ENCODE peak calls at places on chromosomes 7 and 10, in ten cellular contexts. One of them, this sample, is unnamed.

GRCh38 chr10:132387723-132388210 is 9.2 kb upstream of the PWWP2B start:
- DNase-seq in IMR-90: peak
- DNase-seq in HEK293T: peak
- DNase-seq in endothelial cell: peak
- DNase-seq in pancreas: peak
- DNase-seq in small intestine: peak
- DNase-seq in activated T-cell treated with anti-CD3 and anti-CD28 coated beads, Interleukin-2, amount 50 U/mL, for 24 hours: peak
- DNase-seq in neural progenitor cell: peak
- DNase-seq in cardiac fibroblast: peak
- DNase-seq in lower leg skin: no peak
- DNase-seq in this sample: peak

GRCh38 chr7:34879871-34880270 is 157.4 kb downstream of the DPY19L1 start:
- DNase-seq in HEK293T: no peak
- DNase-seq in endothelial cell: no peak
- DNase-seq in activated T-cell treated with anti-CD3 and anti-CD28 coated beads, Interleukin-2, amount 50 U/mL, for 24 hours: no peak
- DNase-seq in small intestine: no peak
- DNase-seq in cardiac fibroblast: no peak
- DNase-seq in neural progenitor cell: no peak
- DNase-seq in IMR-90: no peak
- DNase-seq in lower leg skin: no peak
- DNase-seq in pancreas: no peak
- DNase-seq in this sample: no peak

GRCh38 chr7:33627741-33628140 is 277.6 kb upstream of the BMPER start:
- DNase-seq in IMR-90: no peak
- DNase-seq in cardiac fibroblast: no peak
- DNase-seq in lower leg skin: no peak
- DNase-seq in small intestine: no peak
- DNase-seq in endothelial cell: no peak
- DNase-seq in neural progenitor cell: no peak
- DNase-seq in pancreas: no peak
- DNase-seq in HEK293T: no peak
- DNase-seq in activated T-cell treated with anti-CD3 and anti-CD28 coated beads, Interleukin-2, amount 50 U/mL, for 24 hours: no peak
- DNase-seq in this sample: no peak

GRCh38 chr7:107917770-107918651 is 27.0 kb downstream of the DLD start:
- DNase-seq in cardiac fibroblast: peak
- DNase-seq in neural progenitor cell: no peak
- DNase-seq in activated T-cell treated with anti-CD3 and anti-CD28 coated beads, Interleukin-2, amount 50 U/mL, for 24 hours: no peak
- DNase-seq in pancreas: no peak
- DNase-seq in IMR-90: no peak
- DNase-seq in lower leg skin: no peak
- DNase-seq in endothelial cell: no peak
- DNase-seq in HEK293T: no peak
- DNase-seq in small intestine: no peak
- DNase-seq in this sample: no peak

GRCh38 chr7:66304536-66304935 is 99.4 kb downstream of the TPST1 start:
- DNase-seq in neural progenitor cell: no peak
- DNase-seq in pancreas: no peak
- DNase-seq in lower leg skin: no peak
- DNase-seq in IMR-90: peak
- DNase-seq in HEK293T: no peak
- DNase-seq in endothelial cell: no peak
- DNase-seq in cardiac fibroblast: peak
- DNase-seq in activated T-cell treated with anti-CD3 and anti-CD28 coated beads, Interleukin-2, amount 50 U/mL, for 24 hours: no peak
- DNase-seq in small intestine: no peak
- DNase-seq in this sample: no peak

GRCh38 chr7:100568936-100569844 is 4.5 kb downstream of the SAP25 start:
- DNase-seq in HEK293T: peak
- DNase-seq in small intestine: peak
- DNase-seq in lower leg skin: no peak
- DNase-seq in IMR-90: no peak
- DNase-seq in endothelial cell: peak
- DNase-seq in neural progenitor cell: peak
- DNase-seq in activated T-cell treated with anti-CD3 and anti-CD28 coated beads, Interleukin-2, amount 50 U/mL, for 24 hours: peak
- DNase-seq in cardiac fibroblast: peak
- DNase-seq in pancreas: peak
- DNase-seq in this sample: peak

GRCh38 chr7:77680266-77680665 is 16.0 kb upstream of the RSBN1L start:
- DNase-seq in HEK293T: no peak
- DNase-seq in neural progenitor cell: no peak
- DNase-seq in IMR-90: peak
- DNase-seq in lower leg skin: no peak
- DNase-seq in pancreas: no peak
- DNase-seq in endothelial cell: no peak
- DNase-seq in small intestine: no peak
- DNase-seq in cardiac fibroblast: no peak
- DNase-seq in activated T-cell treated with anti-CD3 and anti-CD28 coated beads, Interleukin-2, amount 50 U/mL, for 24 hours: no peak
- DNase-seq in this sample: no peak

GRCh38 chr10:28291881-28292297 is 11.0 kb downstream of the MPP7 start:
- DNase-seq in endothelial cell: no peak
- DNase-seq in cardiac fibroblast: peak
- DNase-seq in activated T-cell treated with anti-CD3 and anti-CD28 coated beads, Interleukin-2, amount 50 U/mL, for 24 hours: peak
- DNase-seq in IMR-90: peak
- DNase-seq in neural progenitor cell: no peak
- DNase-seq in pancreas: peak
- DNase-seq in lower leg skin: no peak
- DNase-seq in HEK293T: no peak
- DNase-seq in small intestine: no peak
- DNase-seq in this sample: no peak

GRCh38 chr10:44395902-44396670 is 11.2 kb upstream of the CXCL12 start:
- DNase-seq in small intestine: no peak
- DNase-seq in pancreas: no peak
- DNase-seq in neural progenitor cell: no peak
- DNase-seq in activated T-cell treated with anti-CD3 and anti-CD28 coated beads, Interleukin-2, amount 50 U/mL, for 24 hours: no peak
- DNase-seq in endothelial cell: no peak
- DNase-seq in IMR-90: no peak
- DNase-seq in HEK293T: no peak
- DNase-seq in lower leg skin: no peak
- DNase-seq in cardiac fibroblast: no peak
- DNase-seq in this sample: no peak

GRCh38 chr7:12062062-12062461 is 149.0 kb upstream of the TMEM106B start:
- DNase-seq in HEK293T: peak
- DNase-seq in lower leg skin: no peak
- DNase-seq in pancreas: no peak
- DNase-seq in cardiac fibroblast: peak
- DNase-seq in neural progenitor cell: no peak
- DNase-seq in IMR-90: no peak
- DNase-seq in endothelial cell: no peak
- DNase-seq in activated T-cell treated with anti-CD3 and anti-CD28 coated beads, Interleukin-2, amount 50 U/mL, for 24 hours: no peak
- DNase-seq in small intestine: no peak
- DNase-seq in this sample: no peak

GRCh38 chr7:867406-868188 is 8.8 kb upstream of the GET4 start:
- DNase-seq in pancreas: no peak
- DNase-seq in cardiac fibroblast: peak
- DNase-seq in activated T-cell treated with anti-CD3 and anti-CD28 coated beads, Interleukin-2, amount 50 U/mL, for 24 hours: no peak
- DNase-seq in IMR-90: peak
- DNase-seq in endothelial cell: no peak
- DNase-seq in HEK293T: no peak
- DNase-seq in neural progenitor cell: no peak
- DNase-seq in lower leg skin: peak
- DNase-seq in small intestine: no peak
- DNase-seq in this sample: no peak

GRCh38 chr7:39540320-39540719 is 25.9 kb upstream of the YAE1 start:
- DNase-seq in cardiac fibroblast: no peak
- DNase-seq in pancreas: no peak
- DNase-seq in lower leg skin: no peak
- DNase-seq in activated T-cell treated with anti-CD3 and anti-CD28 coated beads, Interleukin-2, amount 50 U/mL, for 24 hours: no peak
- DNase-seq in endothelial cell: no peak
- DNase-seq in small intestine: peak
- DNase-seq in IMR-90: no peak
- DNase-seq in HEK293T: no peak
- DNase-seq in neural progenitor cell: no peak
- DNase-seq in this sample: no peak

GRCh38 chr7:56053379-56053778 is 1.8 kb downstream of the CCT6A start:
- DNase-seq in HEK293T: no peak
- DNase-seq in small intestine: no peak
- DNase-seq in neural progenitor cell: no peak
- DNase-seq in endothelial cell: no peak
- DNase-seq in cardiac fibroblast: no peak
- DNase-seq in IMR-90: no peak
- DNase-seq in lower leg skin: no peak
- DNase-seq in pancreas: no peak
- DNase-seq in activated T-cell treated with anti-CD3 and anti-CD28 coated beads, Interleukin-2, amount 50 U/mL, for 24 hours: no peak
- DNase-seq in this sample: no peak

GRCh38 chr7:137695942-137696341 is 150.8 kb downstream of the DGKI start:
- DNase-seq in pancreas: no peak
- DNase-seq in small intestine: no peak
- DNase-seq in activated T-cell treated with anti-CD3 and anti-CD28 coated beads, Interleukin-2, amount 50 U/mL, for 24 hours: no peak
- DNase-seq in HEK293T: no peak
- DNase-seq in IMR-90: no peak
- DNase-seq in lower leg skin: no peak
- DNase-seq in neural progenitor cell: no peak
- DNase-seq in cardiac fibroblast: peak
- DNase-seq in endothelial cell: no peak
- DNase-seq in this sample: no peak

GRCh38 chr10:31693499-31693898 is 235.1 kb downstream of the ARHGAP12 start:
- DNase-seq in HEK293T: no peak
- DNase-seq in endothelial cell: no peak
- DNase-seq in neural progenitor cell: no peak
- DNase-seq in cardiac fibroblast: no peak
- DNase-seq in IMR-90: no peak
- DNase-seq in activated T-cell treated with anti-CD3 and anti-CD28 coated beads, Interleukin-2, amount 50 U/mL, for 24 hours: no peak
- DNase-seq in pancreas: no peak
- DNase-seq in small intestine: no peak
- DNase-seq in lower leg skin: no peak
- DNase-seq in this sample: no peak

GRCh38 chr10:7373039-7373438 is 37.8 kb downstream of the SFMBT2 start:
- DNase-seq in neural progenitor cell: no peak
- DNase-seq in HEK293T: no peak
- DNase-seq in endothelial cell: no peak
- DNase-seq in cardiac fibroblast: no peak
- DNase-seq in small intestine: no peak
- DNase-seq in IMR-90: no peak
- DNase-seq in activated T-cell treated with anti-CD3 and anti-CD28 coated beads, Interleukin-2, amount 50 U/mL, for 24 hours: no peak
- DNase-seq in lower leg skin: no peak
- DNase-seq in pancreas: no peak
- DNase-seq in this sample: no peak

GRCh38 chr7:910441-910861 is 34.1 kb downstream of the GET4 start:
- DNase-seq in pancreas: no peak
- DNase-seq in activated T-cell treated with anti-CD3 and anti-CD28 coated beads, Interleukin-2, amount 50 U/mL, for 24 hours: no peak
- DNase-seq in small intestine: no peak
- DNase-seq in IMR-90: no peak
- DNase-seq in HEK293T: no peak
- DNase-seq in cardiac fibroblast: no peak
- DNase-seq in lower leg skin: no peak
- DNase-seq in endothelial cell: no peak
- DNase-seq in neural progenitor cell: no peak
- DNase-seq in this sample: no peak

GRCh38 chr10:92350411-92350810 is 59.4 kb downstream of the MARCHF5 start:
- DNase-seq in pancreas: no peak
- DNase-seq in small intestine: no peak
- DNase-seq in neural progenitor cell: no peak
- DNase-seq in IMR-90: no peak
- DNase-seq in endothelial cell: no peak
- DNase-seq in HEK293T: no peak
- DNase-seq in lower leg skin: no peak
- DNase-seq in cardiac fibroblast: no peak
- DNase-seq in activated T-cell treated with anti-CD3 and anti-CD28 coated beads, Interleukin-2, amount 50 U/mL, for 24 hours: no peak
- DNase-seq in this sample: no peak

GRCh38 chr7:84245831-84246230 is 51.2 kb upstream of the SEMA3A start:
- DNase-seq in cardiac fibroblast: no peak
- DNase-seq in activated T-cell treated with anti-CD3 and anti-CD28 coated beads, Interleukin-2, amount 50 U/mL, for 24 hours: no peak
- DNase-seq in lower leg skin: no peak
- DNase-seq in HEK293T: no peak
- DNase-seq in endothelial cell: no peak
- DNase-seq in pancreas: no peak
- DNase-seq in small intestine: no peak
- DNase-seq in neural progenitor cell: no peak
- DNase-seq in IMR-90: no peak
- DNase-seq in this sample: no peak